ENCODE peak calls at places on chromosomes 6 and 20, in nine cellular contexts. Z, U, S, C, B, P, J, I and X are unnamed samples.

GRCh38 chr6:145539831-145540230 is 195.5 kb downstream of the EPM2A start:
- DNase-seq in C (no peak), J (no peak), B (no peak), S (peak), P (no peak), Z (no peak), U (no peak), I (peak), X (no peak)

GRCh38 chr6:43817192-43817591 is 47.2 kb downstream of the VEGFA start:
- DNase-seq in B (no peak), I (peak), P (no peak), S (peak), U (no peak), Z (no peak), C (no peak), J (no peak), X (peak)

GRCh38 chr6:127737009-127737486 is 160.1 kb downstream of the C6orf58 start:
- DNase-seq in U (no peak), Z (peak), J (peak), B (peak), I (peak), C (no peak), P (peak), S (peak), X (peak)

GRCh38 chr20:59004763-59005522 is 2.1 kb downstream of the CTSZ start:
- DNase-seq in Z (peak), P (no peak), S (no peak), U (no peak), J (no peak), I (no peak), C (peak), B (no peak), X (no peak)

GRCh38 chr20:49887828-49888340 is 27.4 kb downstream of the SPATA2 start:
- DNase-seq in J (no peak), C (peak), U (no peak), I (peak), Z (no peak), B (no peak), S (no peak), P (no peak), X (no peak)

GRCh38 chr6:33410711-33411631 is at the start of gene PHF1:
- DNase-seq in C (no peak), S (peak), I (peak), P (no peak), U (no peak), Z (no peak), J (no peak), B (peak), X (peak)

GRCh38 chr6:104525677-104526322 is 333.9 kb downstream of the HACE1 start:
- DNase-seq in S (peak), C (peak), I (peak), P (peak), Z (peak), J (peak), U (peak), B (peak), X (peak)

GRCh38 chr6:152099816-152100618 is 292.5 kb downstream of the ESR1 start:
- DNase-seq in J (peak), C (no peak), I (peak), P (peak), Z (no peak), B (no peak), S (peak), U (no peak), X (no peak)

GRCh38 chr20:18003897-18004296 is 35.1 kb downstream of the MGME1 start:
- DNase-seq in I (no peak), J (no peak), B (no peak), U (no peak), P (no peak), Z (no peak), S (no peak), C (no peak), X (no peak)

GRCh38 chr6:144728804-144729203 is 443.7 kb downstream of the UTRN start:
- DNase-seq in B (no peak), P (no peak), C (no peak), J (no peak), S (no peak), U (no peak), Z (no peak), I (no peak), X (no peak)

GRCh38 chr6:137849076-137849708 is 17.9 kb upstream of the TNFAIP3 start:
- DNase-seq in P (no peak), C (no peak), J (no peak), I (no peak), S (no peak), Z (no peak), U (no peak), B (no peak), X (no peak)

GRCh38 chr6:50062051-50062450 is 12.3 kb upstream of the DEFB112 start:
- DNase-seq in Z (no peak), P (no peak), U (no peak), B (no peak), J (no peak), C (no peak), I (peak), S (peak), X (no peak)

GRCh38 chr6:93721386-93722048 is 302.2 kb upstream of the EPHA7 start:
- DNase-seq in I (no peak), C (no peak), P (no peak), S (peak), Z (no peak), U (no peak), B (no peak), J (peak), X (peak)

GRCh38 chr20:3786126-3786484 is 435 bp downstream of the CENPB start:
- DNase-seq in B (no peak), J (no peak), U (no peak), S (no peak), C (no peak), P (no peak), Z (peak), I (peak), X (peak)

GRCh38 chr20:53283011-53283410 is 310.6 kb downstream of the ZNF217 start:
- DNase-seq in Z (no peak), P (no peak), I (no peak), S (no peak), J (no peak), U (no peak), B (no peak), C (no peak), X (no peak)

GRCh38 chr20:25225642-25226432 is 22.0 kb upstream of the PYGB start:
- DNase-seq in B (no peak), J (no peak), U (no peak), Z (no peak), C (no peak), P (no peak), I (no peak), S (no peak), X (no peak)

GRCh38 chr6:166861961-166862286 is 94.4 kb downstream of the RNASET2 start:
- DNase-seq in P (no peak), Z (no peak), C (no peak), U (no peak), S (no peak), I (no peak), J (no peak), B (no peak), X (no peak)

GRCh38 chr20:21501184-21501583 is 12.7 kb downstream of the NKX2-2 start:
- DNase-seq in S (no peak), J (no peak), Z (no peak), I (no peak), U (no peak), C (no peak), B (no peak), P (no peak), X (no peak)

GRCh38 chr20:21208999-21209398 is 83.1 kb downstream of the KIZ start:
- DNase-seq in B (no peak), S (no peak), J (no peak), P (no peak), U (no peak), C (no peak), Z (no peak), I (no peak), X (peak)

GRCh38 chr6:30450908-30451818 is 38.1 kb upstream of the HLA-E start:
- DNase-seq in S (no peak), U (no peak), I (peak), P (no peak), B (no peak), Z (peak), C (peak), J (no peak), X (no peak)

GRCh38 chr20:18019068-18019467 is 38.6 kb downstream of the OVOL2 start:
- DNase-seq in Z (no peak), C (no peak), S (peak), B (no peak), J (no peak), I (peak), U (no peak), P (no peak), X (peak)

GRCh38 chr6:107870379-107870778 is 46.3 kb upstream of the SCML4 start:
- DNase-seq in U (no peak), I (peak), S (peak), Z (no peak), J (no peak), B (no peak), C (no peak), P (no peak), X (no peak)

GRCh38 chr20:20410678-20411077 is 42.8 kb downstream of the INSM1 start:
- DNase-seq in Z (no peak), S (no peak), C (no peak), U (peak), P (peak), J (no peak), I (no peak), B (peak), X (no peak)

GRCh38 chr6:42555477-42556457 is 8.1 kb upstream of the UBR2 start:
- DNase-seq in U (no peak), S (peak), I (peak), J (no peak), P (no peak), Z (no peak), C (no peak), B (no peak), X (no peak)

GRCh38 chr6:133341607-133342158 is 100.5 kb downstream of the EYA4 start:
- DNase-seq in C (no peak), S (peak), U (no peak), Z (no peak), P (no peak), I (peak), J (peak), B (no peak), X (peak)

GRCh38 chr20:53412600-53413187 is 180.9 kb downstream of the ZNF217 start:
- DNase-seq in Z (no peak), S (no peak), U (no peak), P (no peak), B (no peak), C (no peak), I (no peak), J (no peak), X (no peak)

GRCh38 chr6:56528412-56528841 is 114.3 kb downstream of the DST start:
- DNase-seq in S (peak), I (peak), C (no peak), U (no peak), J (peak), P (no peak), B (peak), Z (no peak), X (no peak)

GRCh38 chr6:122381494-122382083 is 17.9 kb upstream of the HSF2 start:
- DNase-seq in I (peak), B (peak), J (no peak), C (peak), U (peak), S (peak), P (peak), Z (peak), X (peak)

GRCh38 chr20:63734111-63734945 is 2.1 kb upstream of the LIME1 start:
- DNase-seq in S (no peak), I (no peak), B (no peak), P (no peak), U (no peak), Z (no peak), C (peak), J (no peak), X (no peak)

GRCh38 chr20:1108437-1108920 is 9.9 kb upstream of the PSMF1 start:
- DNase-seq in P (peak), B (no peak), U (peak), J (no peak), Z (peak), C (no peak), I (peak), S (peak), X (peak)

GRCh38 chr20:51700809-51701285 is 67.3 kb downstream of the ATP9A start:
- DNase-seq in Z (no peak), J (peak), U (no peak), B (no peak), C (no peak), S (peak), I (peak), P (no peak), X (peak)

GRCh38 chr6:39929733-39930461 is 4.4 kb downstream of the MOCS1 start:
- DNase-seq in C (no peak), B (no peak), U (no peak), P (no peak), J (no peak), Z (no peak), I (peak), S (no peak), X (no peak)

GRCh38 chr20:1423625-1424106 is 30.8 kb upstream of the FKBP1A start:
- DNase-seq in P (peak), C (no peak), S (peak), B (no peak), U (peak), J (no peak), I (peak), Z (no peak), X (peak)

GRCh38 chr6:44129841-44130322 is 2.5 kb downstream of the TMEM63B start:
- DNase-seq in J (no peak), U (no peak), C (no peak), I (no peak), Z (no peak), S (no peak), B (no peak), P (no peak), X (peak)

GRCh38 chr6:64732888-64733287 is 974.1 kb downstream of the EYS start:
- DNase-seq in J (no peak), S (peak), P (no peak), Z (no peak), B (no peak), U (no peak), C (no peak), I (no peak), X (no peak)

GRCh38 chr6:148758492-148758891 is 11.7 kb downstream of the UST start:
- DNase-seq in U (peak), Z (no peak), C (no peak), P (no peak), I (no peak), B (no peak), J (no peak), S (no peak), X (no peak)

GRCh38 chr6:151276112-151276745 is 36.5 kb downstream of the AKAP12 start:
- DNase-seq in Z (no peak), P (peak), S (no peak), U (no peak), J (peak), B (no peak), C (peak), I (peak), X (no peak)

GRCh38 chr6:157461000-157461915 is 80.3 kb downstream of the ZDHHC14 start:
- DNase-seq in I (no peak), J (no peak), C (no peak), P (no peak), B (peak), U (no peak), S (no peak), Z (no peak), X (peak)

GRCh38 chr6:26105842-26106241 is 18.6 kb downstream of the HFE start:
- DNase-seq in Z (no peak), C (no peak), I (peak), J (no peak), S (no peak), U (no peak), P (no peak), B (no peak), X (no peak)

GRCh38 chr20:47662483-47663353 is 122.6 kb downstream of the SULF2 start:
- DNase-seq in I (no peak), B (no peak), P (no peak), J (no peak), Z (no peak), S (no peak), C (no peak), U (no peak), X (no peak)